ENCODE peak calls at places on chromosomes 16 and 17, in nine cellular contexts. T, H, O, W, L, D, J, Y and S are unnamed samples.

GRCh38 chr16:1028056-1028455 is 44.5 kb upstream of the SSTR5 start:
- DNase-seq in J (no peak), Y (no peak), O (no peak), L (no peak), D (no peak), T (no peak), H (no peak), W (no peak), S (no peak)

GRCh38 chr16:79184464-79184863 is 416.1 kb downstream of the MAF start:
- DNase-seq in H (no peak), L (no peak), Y (no peak), T (no peak), O (no peak), W (no peak), J (no peak), D (no peak), S (no peak)

GRCh38 chr16:24820522-24820921 is 25.2 kb upstream of the SLC5A11 start:
- DNase-seq in W (no peak), J (no peak), H (no peak), L (peak; percentile 23), D (no peak), Y (no peak), O (no peak), T (peak; percentile 5), S (peak; percentile 57)

GRCh38 chr17:40345161-40346034 is 19.1 kb downstream of the GJD3 start:
- DNase-seq in T (peak; percentile 78), J (peak; percentile 85), O (no peak), L (peak; percentile 66), D (peak; percentile 62), W (peak; percentile 59), Y (no peak), H (no peak), S (peak; percentile 38)

GRCh38 chr17:2365132-2365531 is 27.8 kb downstream of the SGSM2 start:
- DNase-seq in Y (no peak), H (no peak), O (no peak), W (no peak), D (no peak), J (peak; percentile 58), T (no peak), L (no peak), S (no peak)

GRCh38 chr16:54507091-54507490 is 220.5 kb upstream of the IRX3 start:
- DNase-seq in H (no peak), L (no peak), J (no peak), O (no peak), W (no peak), D (no peak), T (peak; percentile 58), Y (no peak), S (no peak)

GRCh38 chr17:50993544-50993943 is 127.1 kb downstream of the SPAG9 start:
- DNase-seq in Y (no peak), W (no peak), H (no peak), D (no peak), O (no peak), J (no peak), L (no peak), T (no peak), S (no peak)

GRCh38 chr17:63998050-63998720 is at the start of gene PRR29:
- DNase-seq in L (peak; percentile 36), T (peak; percentile 72), W (peak; percentile 53), H (peak; percentile 39), D (peak; percentile 62), O (no peak), J (peak; percentile 77), Y (no peak), S (peak; percentile 39)

GRCh38 chr17:41801374-41802062 is 10.2 kb downstream of the P3H4 start:
- DNase-seq in H (peak; percentile 59), D (peak; percentile 81), T (peak; percentile 82), Y (peak; percentile 97), L (peak; percentile 61), W (peak; percentile 77), O (no peak), J (peak; percentile 91), S (peak; percentile 74)

GRCh38 chr17:77810536-77810935 is 148.0 kb upstream of the TNRC6C start:
- DNase-seq in D (peak; percentile 48), J (peak; percentile 88), T (peak; percentile 89), O (no peak), W (peak; percentile 77), Y (no peak), L (peak; percentile 82), H (no peak), S (peak; percentile 94)

GRCh38 chr16:8655184-8655717 is 19.2 kb upstream of the ABAT start:
- DNase-seq in Y (no peak), L (peak; percentile 4), H (peak; percentile 75), D (peak; percentile 63), T (peak; percentile 46), O (no peak), W (peak; percentile 39), J (no peak), S (peak; percentile 40)

GRCh38 chr16:23876256-23876896 is 40.6 kb downstream of the PRKCB start:
- DNase-seq in Y (no peak), W (no peak), H (no peak), J (no peak), L (peak; percentile 13), O (no peak), T (no peak), D (no peak), S (no peak)

GRCh38 chr17:67469208-67469980 is 92.3 kb downstream of the PITPNC1 start:
- DNase-seq in W (no peak), O (no peak), L (no peak), T (peak; percentile 78), H (peak; percentile 70), Y (no peak), J (no peak), D (peak; percentile 39), S (no peak)

GRCh38 chr16:53502331-53503269 is at the start of gene AKTIP:
- DNase-seq in Y (peak; percentile 91), T (peak; percentile 46), O (no peak), D (peak; percentile 61), L (peak; percentile 61), J (peak; percentile 79), W (peak; percentile 39), H (peak; percentile 38), S (peak; percentile 35)

GRCh38 chr17:27542841-27543463 is 86.7 kb downstream of the KSR1 start:
- DNase-seq in O (no peak), Y (no peak), W (no peak), J (no peak), T (no peak), L (no peak), H (no peak), D (no peak), S (no peak)

GRCh38 chr17:76791053-76791980 is 53.4 kb downstream of the MFSD11 start:
- DNase-seq in L (peak; percentile 60), Y (no peak), T (peak; percentile 37), D (peak; percentile 70), W (peak; percentile 29), O (no peak), J (no peak), H (peak; percentile 55), S (peak; percentile 54)

GRCh38 chr17:148757-149156 is 11.4 kb downstream of the SCGB1C2 start:
- DNase-seq in Y (no peak), O (no peak), T (no peak), D (no peak), J (peak; percentile 48), H (no peak), L (no peak), W (no peak), S (no peak)

GRCh38 chr17:151004-151403 is 13.6 kb downstream of the SCGB1C2 start:
- DNase-seq in L (no peak), W (no peak), H (no peak), Y (no peak), O (no peak), D (no peak), J (peak; percentile 21), T (no peak), S (no peak)

GRCh38 chr17:149897-150575 is 12.7 kb downstream of the SCGB1C2 start:
- DNase-seq in O (no peak), H (no peak), W (no peak), Y (no peak), D (no peak), T (no peak), L (no peak), J (peak; percentile 33), S (no peak)

GRCh38 chr17:147796-148740 is 10.7 kb downstream of the SCGB1C2 start:
- DNase-seq in O (no peak), L (no peak), Y (no peak), H (no peak), W (no peak), T (no peak), J (peak; percentile 46), D (no peak), S (no peak)

GRCh38 chr17:149231-149630 is 11.9 kb downstream of the SCGB1C2 start:
- DNase-seq in D (no peak), Y (no peak), O (no peak), L (no peak), H (no peak), J (peak; percentile 15), W (no peak), T (no peak), S (no peak)
- TF ChIP-seq CTCF in D (peak; percentile 4), Y (no peak), O (no peak), L (no peak), H (no peak), J (no peak), W (no peak), T (no peak), S (no peak)

GRCh38 chr16:28531777-28532744 is 6.7 kb downstream of the NUPR1 start:
- DNase-seq in L (peak; percentile 23), T (peak; percentile 61), O (peak; percentile 51), Y (no peak), J (peak; percentile 94), W (peak; percentile 34), D (no peak), H (no peak), S (peak; percentile 33)
- H3K4me3 ChIP-seq in L (no peak overlapping the region), T (no peak overlapping the region), O (no peak overlapping the region), Y (no peak overlapping the region), J (no peak overlapping the region), W (no peak overlapping the region), D (no peak overlapping the region), H (no peak overlapping the region), S (no peak overlapping the region)

GRCh38 chr16:58449306-58449705 is 50.6 kb upstream of the NDRG4 start:
- DNase-seq in D (no peak), Y (no peak), W (no peak), O (no peak), J (no peak), H (no peak), L (no peak), T (no peak), S (no peak)
- TF ChIP-seq CTCF in D (no peak), Y (no peak), W (no peak), O (no peak), J (no peak), H (no peak), L (no peak), T (no peak), S (no peak)

DNA sequence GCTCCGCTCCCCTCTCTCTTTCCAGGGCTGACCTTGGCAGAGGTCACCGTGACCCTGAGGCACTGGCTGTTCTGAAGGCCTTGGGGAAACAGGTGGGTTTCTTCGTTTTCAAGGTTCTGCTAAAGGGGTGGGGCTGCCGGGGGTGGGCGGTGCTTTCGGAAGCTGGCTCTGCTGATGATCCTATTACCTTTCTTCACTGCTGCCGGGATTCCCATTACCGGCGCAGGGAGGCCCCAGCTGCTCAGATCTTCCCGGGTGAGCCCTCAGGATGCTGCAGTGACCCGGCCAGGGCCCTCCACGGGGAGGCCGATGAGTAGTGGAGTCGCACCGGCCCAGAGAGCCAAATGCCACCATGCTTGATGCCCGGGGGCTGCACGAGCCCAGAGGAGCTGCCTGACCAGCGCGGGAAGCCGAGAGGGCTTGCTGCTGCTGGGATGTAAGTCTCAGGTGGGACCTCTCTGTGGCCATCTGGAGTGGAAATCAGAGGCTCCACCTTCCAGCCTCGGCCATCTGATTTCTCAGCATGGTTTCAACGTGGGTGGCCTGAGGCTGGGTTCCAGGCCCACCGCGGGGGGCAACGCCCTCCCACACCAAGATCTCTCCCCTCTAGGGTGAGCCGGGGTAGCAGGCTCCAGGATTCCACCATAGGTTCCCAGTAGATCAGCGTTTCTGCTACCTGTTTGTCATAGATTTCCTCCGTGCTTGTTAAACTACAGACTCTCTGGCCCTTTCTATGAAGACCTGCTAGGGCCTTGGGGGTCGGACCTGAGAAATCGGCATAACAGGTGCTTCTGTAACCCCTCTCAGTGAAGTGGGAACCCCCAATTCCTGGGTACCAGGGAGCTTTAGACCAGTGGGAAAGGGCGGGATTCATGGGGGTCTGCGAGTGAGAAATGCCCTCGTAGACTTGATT is 21.6 kb upstream of the ADCY7 start:
- DNase-seq in H (no peak), W (no peak), L (no peak), J (no peak), O (no peak), D (no peak), Y (no peak), T (no peak), S (peak; percentile 18)
- H3K4me3 ChIP-seq in H (no peak overlapping the region), W (peak overlapping the region; percentile 55), L (peak overlapping the region; percentile 62), J (peak overlapping the region; percentile 60), O (no peak overlapping the region), D (no peak overlapping the region), Y (peak overlapping the region; percentile 69), T (no peak overlapping the region), S (peak overlapping the region; percentile 2)